ENCODE peak calls at places on chromosomes 2 and 18, in six cellular contexts. D is right lobe of liver, O is cardiac fibroblast, N is fibroblast of lung, S is retinal pigment epithelial cell, F is pancreas. P is an unnamed sample.

GRCh38 chr18:49011291-49011746 is 60.6 kb upstream of the SMAD7 start:
- DNase-seq in D (peak), O (no peak), N (no peak), S (no peak), F (peak), P (no peak)

GRCh38 chr2:7089284-7089683 is 172.1 kb downstream of the RNF144A start:
- DNase-seq in D (no peak), O (no peak), N (no peak), S (no peak), F (no peak), P (no peak)

GRCh38 chr2:192029089-192029488 is 165.6 kb downstream of the TMEFF2 start:
- DNase-seq in D (no peak), O (peak), N (no peak), S (no peak), F (no peak), P (no peak)

GRCh38 chr2:180240774-180241173 is 233.7 kb upstream of the CWC22 start:
- DNase-seq in D (no peak), O (peak), N (peak), S (no peak), F (no peak), P (no peak)

GRCh38 chr2:159326569-159327255 is 40.2 kb upstream of the WDSUB1 start:
- DNase-seq in D (no peak), O (peak), N (no peak), S (no peak), F (no peak), P (no peak)

GRCh38 chr2:140695163-140695562 is 1435.7 kb downstream of the LRP1B start:
- DNase-seq in D (no peak), O (peak), N (peak), S (peak), F (no peak), P (peak)

GRCh38 chr18:60232541-60232940 is 140.0 kb downstream of the MC4R start:
- DNase-seq in D (no peak), O (peak), N (peak), S (no peak), F (no peak), P (peak)

GRCh38 chr2:164510895-164511294 is 110.4 kb downstream of the GRB14 start:
- DNase-seq in D (peak), O (peak), N (no peak), S (no peak), F (no peak), P (no peak)

GRCh38 chr2:44155577-44156446 is 12.9 kb upstream of the PPM1B start:
- DNase-seq in D (no peak), O (peak), N (peak), S (peak), F (no peak), P (no peak)

GRCh38 chr2:53432921-53433320 is 334.7 kb upstream of the CHAC2 start:
- DNase-seq in D (no peak), O (no peak), N (no peak), S (no peak), F (no peak), P (no peak)

GRCh38 chr2:237403024-237403882 is 10.7 kb downstream of the COL6A3 start:
- DNase-seq in D (no peak), O (peak), N (peak), S (no peak), F (no peak), P (no peak)

GRCh38 chr2:16139663-16140610 is 199.6 kb downstream of the MYCN start:
- DNase-seq in D (no peak), O (no peak), N (no peak), S (no peak), F (no peak), P (no peak)

GRCh38 chr2:164981217-164981990 is 26.1 kb upstream of the SLC38A11 start:
- DNase-seq in D (no peak), O (peak), N (peak), S (peak), F (no peak), P (no peak)

GRCh38 chr2:602571-603366 is 74.4 kb downstream of the TMEM18 start:
- DNase-seq in D (no peak), O (no peak), N (no peak), S (no peak), F (no peak), P (no peak)

GRCh38 chr2:31079665-31080064 is 58.6 kb downstream of the GALNT14 start:
- DNase-seq in D (no peak), O (no peak), N (no peak), S (no peak), F (no peak), P (no peak)

GRCh38 chr2:101533611-101534601 is 59.0 kb upstream of the RFX8 start:
- DNase-seq in D (no peak), O (no peak), N (peak), S (no peak), F (no peak), P (no peak)

GRCh38 chr18:23401400-23402347 is 51.4 kb upstream of the RIOK3 start:
- DNase-seq in D (peak), O (peak), N (peak), S (no peak), F (no peak), P (peak)

GRCh38 chr2:223877771-223878410 is 40.5 kb upstream of the AP1S3 start:
- DNase-seq in D (no peak), O (no peak), N (no peak), S (no peak), F (no peak), P (no peak)
- H3K4me3 ChIP-seq in D (no peak), O (no peak), N (no peak), S (no peak), F (no peak), P (no peak)

DNA sequence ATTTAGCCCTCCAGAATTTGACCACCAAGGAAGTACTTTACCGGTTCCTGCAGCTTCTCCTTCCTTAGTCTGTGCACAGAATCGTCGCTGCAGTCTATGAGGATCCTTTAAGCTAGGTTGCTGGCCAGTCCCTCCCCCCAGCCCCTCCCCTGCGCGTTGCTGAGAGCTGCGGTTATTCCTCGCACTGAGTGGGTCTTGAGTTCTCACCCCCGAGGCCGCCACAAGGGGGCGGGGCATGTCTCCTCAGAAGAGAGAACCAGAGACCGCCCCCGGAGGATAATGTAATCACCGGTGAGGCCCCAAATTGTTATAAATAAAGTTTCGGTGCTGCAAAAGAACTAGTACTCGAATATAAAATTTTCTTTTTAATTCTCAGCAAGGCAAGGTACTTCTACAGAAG is 1184.9 kb upstream of the CDH2 start:
- DNase-seq in D (peak), O (no peak), N (no peak), S (no peak), F (no peak), P (no peak)
- TF ChIP-seq CTCF in D (no peak), O (no peak), N (no peak), S (no peak), F (no peak), P (no peak)

GRCh38 chr2:19462228-19462627 is 103.8 kb upstream of the OSR1 start:
- DNase-seq in D (no peak), O (no peak), N (no peak), S (no peak), F (no peak), P (no peak)

GRCh38 chr2:19460761-19461160 is 102.3 kb upstream of the OSR1 start:
- DNase-seq in D (no peak), O (no peak), N (no peak), S (no peak), F (no peak), P (no peak)

GRCh38 chr2:19458604-19459003 is 100.2 kb upstream of the OSR1 start:
- DNase-seq in D (no peak), O (no peak), N (no peak), S (no peak), F (no peak), P (no peak)

GRCh38 chr2:19457809-19458208 is 99.4 kb upstream of the OSR1 start:
- DNase-seq in D (no peak), O (no peak), N (no peak), S (no peak), F (no peak), P (no peak)

DNA sequence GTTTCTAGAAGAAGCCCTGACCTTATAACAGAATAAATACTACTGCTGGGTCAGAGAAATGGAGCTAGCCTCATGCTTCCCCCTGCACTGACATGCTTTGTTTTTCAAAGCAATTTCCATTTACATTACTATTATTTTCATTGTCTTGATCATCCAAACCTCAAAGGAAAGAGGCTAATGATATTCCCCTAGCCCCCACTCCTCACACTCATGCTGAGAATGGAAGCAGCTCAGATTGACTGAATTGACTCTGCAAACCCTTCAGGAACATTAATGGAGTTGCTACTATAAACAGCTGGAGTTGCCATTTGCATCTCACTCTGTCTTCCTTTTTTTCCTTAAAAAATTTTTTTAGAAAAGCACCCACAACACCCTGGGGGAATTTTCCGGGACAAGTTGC is 103.1 kb upstream of the OSR1 start:
- DNase-seq in D (no peak), O (no peak), N (no peak), S (no peak), F (no peak), P (no peak)
- H3K4me3 ChIP-seq in D (no peak), O (no peak), N (no peak), S (no peak), F (no peak), P (no peak)

GRCh38 chr18:54983041-54983686 is 23.9 kb upstream of the CCDC68 start:
- DNase-seq in D (no peak), O (peak), N (peak), S (peak), F (no peak), P (peak)
- TF ChIP-seq CTCF in D (peak), O (peak), N (peak), S (peak), F (peak), P (peak)

DNA sequence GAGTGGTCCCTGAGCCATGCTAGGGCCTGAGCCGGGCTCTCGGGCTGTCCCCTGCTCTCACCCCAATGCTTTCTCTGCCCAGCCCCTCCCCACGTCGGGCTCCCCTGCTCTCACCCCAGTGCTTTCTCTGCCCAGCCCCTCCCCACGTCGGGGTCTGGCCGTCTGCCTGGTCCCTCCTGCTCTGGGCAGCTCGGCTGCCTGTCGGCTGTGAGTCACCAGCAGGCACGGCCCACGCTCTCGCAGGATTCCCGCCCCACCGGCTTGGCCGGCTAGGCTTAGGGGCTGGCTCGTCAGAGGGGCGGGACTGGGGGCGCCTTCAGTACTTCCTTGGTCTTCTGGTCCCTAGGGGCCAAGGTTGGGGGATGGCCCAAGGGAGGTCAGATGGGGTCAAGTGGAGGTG is 3.3 kb downstream of the BOK start:
- DNase-seq in D (peak), O (peak), N (peak), S (peak), F (peak), P (no peak)
- H3K4me3 ChIP-seq in D (peak), O (no peak), N (no peak), S (no peak), F (no peak), P (no peak)

DNA sequence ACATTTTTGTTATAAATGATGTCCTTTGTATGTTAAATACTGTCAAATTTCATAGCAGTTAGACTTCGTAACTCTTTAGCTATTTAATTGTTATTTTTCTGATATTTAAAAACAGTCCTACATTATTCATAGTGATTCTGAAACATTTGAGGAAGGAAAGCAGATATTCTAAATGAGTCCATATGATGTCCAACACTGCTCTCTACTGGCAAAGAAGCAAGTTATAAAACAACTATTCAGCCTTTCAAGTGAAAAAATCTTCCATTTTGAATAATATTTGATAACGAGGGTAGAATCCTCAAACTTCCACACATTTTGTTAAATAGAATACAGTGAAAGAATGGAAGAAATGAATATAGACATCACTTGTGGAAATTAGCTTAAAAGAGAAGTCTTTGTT is 220.8 kb downstream of the GULP1 start:
- DNase-seq in D (no peak), O (peak), N (peak), S (no peak), F (no peak), P (no peak)
- TF ChIP-seq CTCF in D (peak), O (peak), N (peak), S (peak), F (peak), P (peak)

GRCh38 chr2:120662746-120663145 is 72.9 kb upstream of the GLI2 start:
- DNase-seq in D (no peak), O (no peak), N (no peak), S (no peak), F (no peak), P (no peak)

GRCh38 chr2:120660771-120661459 is 74.8 kb upstream of the GLI2 start:
- DNase-seq in D (peak), O (no peak), N (no peak), S (no peak), F (no peak), P (no peak)

GRCh38 chr2:120662046-120662445 is 73.6 kb upstream of the GLI2 start:
- DNase-seq in D (no peak), O (no peak), N (no peak), S (no peak), F (no peak), P (no peak)

GRCh38 chr2:120660056-120660694 is 75.5 kb upstream of the GLI2 start:
- DNase-seq in D (no peak), O (no peak), N (no peak), S (no peak), F (no peak), P (no peak)

GRCh38 chr2:120661551-120661950 is 74.1 kb upstream of the GLI2 start:
- DNase-seq in D (no peak), O (no peak), N (peak), S (no peak), F (no peak), P (no peak)
- H3K4me3 ChIP-seq in D (no peak), O (no peak), N (no peak), S (no peak), F (no peak), P (no peak)

GRCh38 chr18:3380384-3380961 is 69.5 kb upstream of the TGIF1 start:
- DNase-seq in D (no peak), O (peak), N (peak), S (no peak), F (no peak), P (peak)
- TF ChIP-seq CTCF in D (no peak), O (peak), N (peak), S (peak), F (no peak), P (peak)

DNA sequence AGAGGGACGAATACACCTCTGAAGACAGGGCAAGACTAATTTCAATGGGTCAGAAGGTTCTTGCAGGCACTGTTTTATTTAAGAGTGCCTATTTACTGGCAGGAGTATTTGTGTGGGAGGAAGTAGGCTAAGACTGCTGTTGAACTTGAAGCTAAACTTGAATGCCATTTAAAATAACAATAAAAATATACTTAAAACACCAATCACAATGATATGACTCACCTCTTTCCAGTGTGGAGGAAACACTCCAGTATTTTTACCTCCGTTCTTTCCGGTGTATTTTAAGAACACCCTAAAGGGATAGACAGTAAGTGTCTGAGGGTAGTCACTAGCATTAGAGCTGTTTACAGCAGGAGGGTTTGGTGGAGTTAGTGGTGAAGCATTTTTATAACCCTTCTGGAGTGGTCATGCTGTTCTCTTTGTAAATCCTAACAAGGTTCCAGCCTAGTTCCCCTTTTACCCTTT is 9.6 kb upstream of the HOXD1 start:
- DNase-seq in D (no peak), O (no peak), N (peak), S (no peak), F (no peak), P (no peak)
- H3K4me3 ChIP-seq in D (no peak), O (no peak), N (no peak), S (no peak), F (no peak), P (peak)

P was measured in epithelial cell of proximal tubule.